ENCODE peak calls at places on chromosomes 4 and X, in eight cellular contexts. O is K562, C is transverse colon, T is A549, V is SK-N-SH, R is suprapubic skin, A is H1, Y is tibial nerve. Z is an unnamed sample. For H3K9me3 and H3K4me1, the result is how much of the 10 kb centered on the place peaks cover.

GRCh38 chr4:127604949-127605709 is 27.6 kb upstream of the INTU start:
- DNase-seq in O (peak), C (no peak), T (peak), V (peak), R (no peak), A (peak), Y (no peak), Z (no peak)

GRCh38 chr4:133320576-133321170 is 171.6 kb downstream of the PCDH10 start:
- DNase-seq in O (peak), C (no peak), T (peak), V (peak), R (no peak), A (no peak), Y (no peak), Z (no peak)

GRCh38 chrX:15714529-15714928 is 23.5 kb upstream of the CA5B start:
- DNase-seq in O (no peak), C (no peak), T (no peak), V (no peak), R (no peak), A (no peak), Y (no peak), Z (no peak)

GRCh38 chrX:15815779-15816452 is 25.6 kb downstream of the ZRSR2 start:
- DNase-seq in O (peak), C (peak), T (peak), V (peak), R (no peak), A (no peak), Y (no peak), Z (peak)

GRCh38 chrX:14508025-14508690 is 21.2 kb upstream of the GLRA2 start:
- DNase-seq in O (no peak), C (no peak), T (no peak), V (no peak), R (no peak), A (no peak), Y (no peak), Z (no peak)

GRCh38 chr4:182090186-182090585 is 153.0 kb upstream of the TENM3 start:
- DNase-seq in O (no peak), C (no peak), T (no peak), V (peak), R (no peak), A (no peak), Y (no peak), Z (no peak)

GRCh38 chr4:100900134-100900533 is 382.3 kb upstream of the EMCN start:
- DNase-seq in O (no peak), C (no peak), T (no peak), V (no peak), R (no peak), A (no peak), Y (no peak), Z (no peak)

GRCh38 chr4:133594246-133595207 is 445.4 kb downstream of the PCDH10 start:
- DNase-seq in O (no peak), C (no peak), T (no peak), V (no peak), R (no peak), A (no peak), Y (no peak), Z (no peak)

GRCh38 chr4:108276690-108277089 is 108.0 kb upstream of the LEF1 start:
- DNase-seq in O (no peak), C (no peak), T (no peak), V (no peak), R (no peak), A (no peak), Y (no peak), Z (no peak)

GRCh38 chr4:108272046-108272445 is 103.3 kb upstream of the LEF1 start:
- DNase-seq in O (no peak), C (no peak), T (no peak), V (no peak), R (no peak), A (no peak), Y (no peak), Z (no peak)

GRCh38 chr4:108272566-108272965 is 103.8 kb upstream of the LEF1 start:
- DNase-seq in O (no peak), C (no peak), T (no peak), V (no peak), R (no peak), A (no peak), Y (no peak), Z (no peak)

DNA sequence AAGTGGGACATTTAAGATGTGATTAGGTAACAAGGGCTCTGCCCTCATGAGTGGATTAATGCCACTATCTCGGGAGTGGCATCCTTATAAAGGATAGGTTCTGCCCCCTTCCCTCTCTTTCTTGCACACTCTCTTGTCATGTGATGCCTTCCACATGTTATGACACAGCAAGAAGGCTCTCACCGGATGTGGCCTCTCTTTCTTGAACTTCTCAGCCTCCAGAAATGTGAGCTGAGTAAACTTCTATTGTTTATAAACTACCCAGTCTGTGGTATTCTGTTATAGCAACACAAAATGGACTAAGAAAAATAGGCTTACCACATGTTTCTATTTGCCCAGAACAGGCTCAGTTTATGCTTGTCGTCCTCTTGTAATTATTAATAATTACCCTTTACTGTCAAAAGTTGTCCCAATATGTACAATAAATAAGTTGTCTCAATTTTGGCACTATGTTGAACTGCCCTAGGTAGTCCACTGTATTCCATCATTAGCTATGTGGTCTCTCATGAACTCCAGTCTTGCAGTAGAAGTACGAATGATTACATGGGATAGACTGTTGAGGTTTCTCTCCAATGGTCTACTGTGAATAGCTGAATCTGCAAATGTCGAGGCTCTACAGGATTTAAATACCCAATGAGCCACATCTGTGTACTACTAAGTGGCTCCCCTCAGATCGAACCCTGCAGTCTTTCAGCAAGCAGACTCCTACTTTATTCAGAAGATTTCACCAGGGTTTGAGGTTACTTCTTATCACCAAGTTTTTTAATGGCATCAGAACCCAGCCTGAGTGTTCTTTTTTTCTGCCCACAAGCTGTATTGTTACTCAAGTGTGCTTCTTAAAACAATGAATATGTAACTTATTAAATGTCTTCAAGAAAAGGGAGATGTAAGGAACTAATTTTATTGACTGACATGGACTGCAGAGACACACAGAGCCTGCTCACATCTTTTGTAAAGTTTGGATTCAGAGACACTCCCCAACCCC is 102.0 kb upstream of the LEF1 start:
- DNase-seq in O (peak), C (no peak), T (no peak), V (no peak), R (no peak), A (no peak), Y (no peak), Z (no peak)
- TF ChIP-seq EP300 in O (no peak), C (no peak), T (no peak), V (no peak), R (no peak), A (no peak), Y (no peak), Z (no peak)

GRCh38 chrX:102077426-102077825 is 48.1 kb upstream of the TCEAL2 start:
- DNase-seq in O (no peak), C (no peak), T (no peak), V (no peak), R (no peak), A (no peak), Y (no peak), Z (no peak)
- H3K9me3 ChIP-seq in O (under half), C (under half), T (under half), V (under half), R (under half), A (under half), Y (under half), Z (under half)

GRCh38 chr4:121690001-121690400 is 6.8 kb downstream of the ANXA5 start:
- DNase-seq in O (no peak), C (no peak), T (no peak), V (no peak), R (no peak), A (no peak), Y (no peak), Z (no peak)

GRCh38 chr4:121696641-121697461 is at the start of gene ANXA5:
- DNase-seq in O (peak), C (peak), T (peak), V (peak), R (peak), A (no peak), Y (peak), Z (peak)

GRCh38 chr4:121692261-121692660 is 4.5 kb downstream of the ANXA5 start:
- DNase-seq in O (no peak), C (no peak), T (no peak), V (no peak), R (no peak), A (no peak), Y (no peak), Z (no peak)

GRCh38 chr4:121696140-121696640 is 590 bp downstream of the ANXA5 start:
- DNase-seq in O (peak), C (peak), T (peak), V (peak), R (peak), A (no peak), Y (peak), Z (peak)

DNA sequence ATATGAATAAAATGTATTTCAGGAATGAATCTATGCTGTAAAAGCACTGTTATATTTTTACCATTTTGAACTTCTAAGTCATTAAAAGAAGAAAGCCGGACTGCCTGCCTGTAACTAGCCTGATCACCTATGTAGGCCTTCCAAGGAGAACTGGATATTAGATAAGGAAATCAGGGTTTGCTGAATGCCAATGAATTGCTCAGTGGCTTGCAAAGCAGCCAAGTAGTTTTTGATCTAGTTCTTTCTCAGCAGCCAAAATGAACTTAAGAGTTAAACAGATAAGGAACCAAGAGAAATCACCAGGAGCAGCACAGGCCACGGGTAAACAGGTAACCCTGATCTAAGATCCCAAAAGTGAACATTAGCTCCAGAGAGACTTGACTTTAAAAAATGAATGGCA is 3.3 kb downstream of the ANXA5 start:
- DNase-seq in O (no peak), C (no peak), T (no peak), V (no peak), R (no peak), A (no peak), Y (no peak), Z (no peak)
- H3K4me1 ChIP-seq in O (under half), C (under half), T (half or more), V (under half), R (half or more), A (under half), Y (half or more), Z (half or more)

DNA sequence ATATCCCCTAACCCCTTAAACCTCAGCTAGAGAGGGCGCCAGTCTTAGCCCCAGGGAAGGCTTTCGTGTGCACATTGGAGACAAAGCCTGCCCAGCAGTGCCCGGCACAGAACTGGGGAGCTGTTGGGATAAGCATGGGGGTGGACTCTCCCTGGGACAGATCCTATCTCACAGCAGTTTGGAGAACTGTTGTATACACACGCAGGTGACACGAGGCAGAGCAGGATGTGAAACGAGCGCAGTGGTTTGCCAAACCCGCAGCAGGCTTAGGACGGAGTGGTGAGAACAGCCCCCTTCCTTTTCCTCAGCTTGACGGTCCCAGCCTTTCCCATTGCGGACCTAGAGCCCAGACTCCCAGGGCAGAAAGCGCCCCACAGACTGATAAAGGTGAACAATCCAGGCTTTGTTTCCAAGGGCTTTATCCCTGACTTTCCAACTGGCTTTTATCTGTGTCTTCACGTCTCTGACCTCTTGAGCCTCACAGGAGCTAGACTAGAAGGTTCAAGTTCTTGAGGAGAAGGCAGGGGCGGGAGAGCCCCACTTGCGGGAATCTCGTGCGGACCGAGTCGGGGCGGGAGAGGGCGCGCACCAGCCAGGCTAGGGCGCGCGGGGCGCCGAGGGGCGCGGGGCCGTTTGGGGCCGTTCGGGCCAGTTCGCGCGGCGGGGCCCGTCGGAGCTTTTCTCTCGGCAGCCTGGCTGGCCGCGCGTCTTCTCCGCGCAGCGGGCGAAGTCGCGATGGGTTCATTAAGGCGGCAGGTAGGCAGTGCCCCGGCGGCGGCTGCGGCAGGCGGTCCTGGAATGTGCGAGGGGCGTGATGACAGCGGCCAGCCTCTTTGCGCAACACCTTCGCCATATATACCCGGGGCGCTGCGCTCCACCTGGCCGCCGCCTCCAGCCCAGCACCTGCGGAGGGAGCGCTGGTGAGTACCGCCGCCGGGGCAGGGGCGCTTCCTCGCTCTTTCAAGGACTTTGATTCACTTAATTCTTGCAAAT is at the start of gene SLC34A2:
- DNase-seq in O (no peak), C (peak), T (no peak), V (peak), R (no peak), A (peak), Y (no peak), Z (peak)
- TF ChIP-seq EP300 in O (no peak), C (no peak), T (no peak), V (no peak), R (no peak), A (no peak), Y (no peak), Z (no peak)

DNA sequence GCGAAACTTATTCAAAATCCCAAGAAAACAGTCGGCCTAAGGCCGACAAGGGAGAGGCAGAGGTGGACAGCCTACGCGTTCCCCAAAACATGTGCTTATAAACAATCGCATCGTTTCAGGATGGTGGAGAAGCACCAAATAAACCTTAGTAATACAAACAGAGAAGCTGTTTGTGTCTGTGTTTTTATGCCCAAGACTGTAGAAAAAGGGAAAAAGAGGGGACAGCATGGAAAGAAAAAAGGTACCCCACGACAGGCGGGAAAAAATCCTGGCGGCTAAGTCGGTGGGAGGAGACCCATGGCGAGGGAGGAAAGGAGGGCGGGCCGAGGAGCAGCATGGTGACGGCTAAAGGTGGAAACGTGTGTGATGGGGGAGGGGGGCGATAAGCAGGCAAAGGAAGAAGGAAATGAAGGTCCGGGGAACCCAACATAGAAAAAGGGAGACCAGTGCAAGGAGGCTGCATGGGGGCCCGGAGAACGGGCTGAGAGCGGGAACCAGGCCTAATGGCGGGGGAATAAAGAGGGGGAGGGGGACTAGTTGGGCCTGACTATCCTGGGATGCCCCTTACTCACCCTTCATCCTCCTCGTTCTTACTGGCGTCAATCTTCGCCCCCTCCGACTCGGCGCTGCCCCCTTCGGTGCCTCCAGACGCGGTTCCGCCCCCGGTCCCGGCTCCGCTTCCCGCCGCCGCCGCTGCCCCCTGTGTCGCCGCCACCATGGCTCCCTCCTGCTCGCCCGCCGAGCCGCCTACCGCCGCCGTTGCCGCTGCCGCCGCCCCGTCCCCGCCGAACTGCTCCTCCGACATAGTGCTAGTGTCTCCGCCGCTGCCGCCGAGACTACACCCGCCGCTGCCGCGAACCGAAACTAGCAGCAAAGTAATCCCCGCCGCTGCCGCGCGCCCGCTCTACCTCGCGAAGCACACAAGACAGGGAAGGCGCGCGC is 646 bp downstream of the HNRNPD start:
- DNase-seq in O (peak), C (peak), T (peak), V (peak), R (peak), A (peak), Y (peak), Z (no peak)
- H3K9me3 ChIP-seq in O (under half), C (under half), T (under half), V (under half), R (under half), A (under half), Y (under half), Z (under half)

DNA sequence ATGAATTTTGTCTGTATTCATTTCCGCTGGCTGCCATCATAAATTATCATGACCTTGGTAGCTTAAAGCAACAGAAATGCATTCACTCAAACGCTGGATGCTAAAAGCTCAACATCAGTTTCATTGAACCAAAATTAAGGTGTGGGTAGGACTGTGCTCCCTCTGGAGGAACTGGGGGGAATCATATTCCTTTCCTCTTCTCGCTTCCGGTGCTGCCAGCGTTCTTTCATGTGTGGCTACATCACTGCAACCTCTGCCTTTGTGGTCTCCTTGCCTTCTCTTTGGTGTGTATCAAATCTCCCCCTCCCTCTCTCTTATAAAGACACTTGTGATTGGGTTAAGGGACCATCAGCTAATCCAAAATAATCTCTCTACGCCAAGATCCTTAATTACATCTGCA is 39.5 kb downstream of the NEIL3 start:
- DNase-seq in O (no peak), C (no peak), T (no peak), V (no peak), R (no peak), A (no peak), Y (no peak), Z (no peak)
- H3K4me1 ChIP-seq in O (under half), C (under half), T (under half), V (under half), R (under half), A (under half), Y (under half), Z (under half)

DNA sequence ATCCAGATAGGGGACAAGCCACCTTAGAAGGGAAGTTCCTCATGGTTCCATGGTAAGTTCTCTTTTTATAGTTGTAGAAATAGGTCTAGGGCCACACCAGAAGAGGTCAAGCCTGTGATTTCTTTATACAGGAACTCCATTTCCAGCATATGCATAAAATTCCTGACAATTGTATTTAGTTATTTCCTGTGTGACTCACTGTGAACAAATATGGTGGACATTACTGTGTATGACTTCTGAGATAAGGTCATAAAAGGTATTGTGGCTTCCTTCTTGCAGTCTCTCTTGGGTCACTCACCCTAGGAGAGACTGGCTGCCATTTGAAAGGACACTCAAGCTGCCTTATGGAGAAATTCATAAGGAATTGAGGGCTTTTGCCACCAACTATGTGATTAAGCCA is 2.2 kb upstream of the C4orf36 start:
- DNase-seq in O (peak), C (no peak), T (peak), V (no peak), R (no peak), A (no peak), Y (no peak), Z (no peak)
- TF ChIP-seq EP300 in O (no peak), C (no peak), T (no peak), V (no peak), R (no peak), A (no peak), Y (no peak), Z (no peak)

DNA sequence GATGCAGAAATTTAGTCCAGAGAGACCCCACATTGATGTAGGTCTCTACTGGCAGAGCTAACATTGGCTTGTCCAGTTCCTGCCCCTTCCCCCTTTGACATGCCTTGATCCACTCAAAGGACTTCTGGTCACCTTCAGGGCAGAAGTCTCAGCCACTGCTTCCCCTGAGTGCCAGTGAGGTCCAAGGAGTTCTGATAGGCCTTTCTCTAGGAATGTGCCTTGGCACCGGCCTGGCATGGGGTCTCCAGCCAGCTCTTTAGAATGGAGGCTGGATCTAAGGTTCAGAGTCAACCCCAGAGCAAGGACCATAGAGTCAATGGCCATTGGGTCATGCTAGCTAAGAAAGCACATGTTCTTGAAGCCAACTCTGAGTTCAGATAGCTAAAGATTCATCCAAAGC is 88.6 kb upstream of the PJA1 start:
- DNase-seq in O (no peak), C (no peak), T (no peak), V (no peak), R (no peak), A (no peak), Y (no peak), Z (no peak)
- H3K9me3 ChIP-seq in O (under half), C (under half), T (under half), V (under half), R (under half), A (under half), Y (under half), Z (under half)

Z was measured in upper lobe of left lung.